ENCODE peak calls at places on chromosome 7, in nine cellular contexts. One of them, this sample, is unnamed.

GRCh38 chr7:156823441-156823840 is 69.5 kb downstream of the LMBR1 start:
- DNase-seq in vagina: no peak
- DNase-seq in body of pancreas: no peak
- DNase-seq in sigmoid colon: no peak
- DNase-seq in cardiac muscle cell: peak; percentile 22
- DNase-seq in AG04449: no peak
- DNase-seq in HFFc6: no peak
- DNase-seq in breast epithelium: no peak
- DNase-seq in chondrocyte: no peak
- DNase-seq in this sample: no peak

GRCh38 chr7:28573059-28573553 is 160.8 kb downstream of the CREB5 start:
- DNase-seq in vagina: no peak
- DNase-seq in body of pancreas: peak; percentile 72
- DNase-seq in sigmoid colon: no peak
- DNase-seq in cardiac muscle cell: peak; percentile 61
- DNase-seq in AG04449: no peak
- DNase-seq in HFFc6: no peak
- DNase-seq in breast epithelium: peak; percentile 45
- DNase-seq in chondrocyte: no peak
- DNase-seq in this sample: no peak

GRCh38 chr7:10205690-10206089 is 768.0 kb upstream of the PHF14 start:
- DNase-seq in vagina: no peak
- DNase-seq in body of pancreas: peak; percentile 42
- DNase-seq in sigmoid colon: no peak
- DNase-seq in cardiac muscle cell: no peak
- DNase-seq in AG04449: no peak
- DNase-seq in HFFc6: no peak
- DNase-seq in breast epithelium: no peak
- DNase-seq in chondrocyte: no peak
- DNase-seq in this sample: no peak

GRCh38 chr7:98434087-98434486 is 33.2 kb upstream of the BAIAP2L1 start:
- DNase-seq in vagina: no peak
- DNase-seq in body of pancreas: no peak
- DNase-seq in sigmoid colon: no peak
- DNase-seq in cardiac muscle cell: no peak
- DNase-seq in AG04449: no peak
- DNase-seq in HFFc6: no peak
- DNase-seq in breast epithelium: no peak
- DNase-seq in chondrocyte: no peak
- DNase-seq in this sample: no peak

GRCh38 chr7:94375713-94376112 is 19.0 kb upstream of the COL1A2 start:
- DNase-seq in vagina: no peak
- DNase-seq in body of pancreas: no peak
- DNase-seq in sigmoid colon: peak; percentile 69
- DNase-seq in cardiac muscle cell: peak; percentile 99
- DNase-seq in AG04449: peak; percentile 94
- DNase-seq in HFFc6: peak; percentile 96
- DNase-seq in breast epithelium: no peak
- DNase-seq in chondrocyte: no peak
- DNase-seq in this sample: no peak

GRCh38 chr7:117152213-117153007 is 170.4 kb downstream of the WNT2 start:
- DNase-seq in vagina: no peak
- DNase-seq in body of pancreas: no peak
- DNase-seq in sigmoid colon: no peak
- DNase-seq in cardiac muscle cell: no peak
- DNase-seq in AG04449: no peak
- DNase-seq in HFFc6: no peak
- DNase-seq in breast epithelium: no peak
- DNase-seq in chondrocyte: no peak
- DNase-seq in this sample: no peak

GRCh38 chr7:98288064-98288823 is 6.8 kb downstream of the BRI3 start:
- DNase-seq in vagina: no peak
- DNase-seq in body of pancreas: peak; percentile 75
- DNase-seq in sigmoid colon: no peak
- DNase-seq in cardiac muscle cell: no peak
- DNase-seq in AG04449: no peak
- DNase-seq in HFFc6: no peak
- DNase-seq in breast epithelium: no peak
- DNase-seq in chondrocyte: no peak
- DNase-seq in this sample: no peak

GRCh38 chr7:83799333-83799732 is 150.4 kb upstream of the SEMA3E start:
- DNase-seq in vagina: no peak
- DNase-seq in body of pancreas: no peak
- DNase-seq in sigmoid colon: no peak
- DNase-seq in cardiac muscle cell: no peak
- DNase-seq in AG04449: no peak
- DNase-seq in HFFc6: no peak
- DNase-seq in breast epithelium: no peak
- DNase-seq in chondrocyte: no peak
- DNase-seq in this sample: no peak

GRCh38 chr7:115208710-115209540 is 287.0 kb downstream of the MDFIC start:
- DNase-seq in vagina: no peak
- DNase-seq in body of pancreas: no peak
- DNase-seq in sigmoid colon: no peak
- DNase-seq in cardiac muscle cell: no peak
- DNase-seq in AG04449: no peak
- DNase-seq in HFFc6: no peak
- DNase-seq in breast epithelium: no peak
- DNase-seq in chondrocyte: no peak
- DNase-seq in this sample: no peak

GRCh38 chr7:105521027-105521730 is 892 bp downstream of the PUS7 start:
- DNase-seq in vagina: no peak
- DNase-seq in body of pancreas: peak; percentile 65
- DNase-seq in sigmoid colon: peak; percentile 78
- DNase-seq in cardiac muscle cell: peak; percentile 62
- DNase-seq in AG04449: no peak
- DNase-seq in HFFc6: peak; percentile 57
- DNase-seq in breast epithelium: no peak
- DNase-seq in chondrocyte: no peak
- DNase-seq in this sample: peak; percentile 65

GRCh38 chr7:76060842-76061241 is 12.9 kb downstream of the MDH2 start:
- DNase-seq in vagina: no peak
- DNase-seq in body of pancreas: peak; percentile 44
- DNase-seq in sigmoid colon: no peak
- DNase-seq in cardiac muscle cell: no peak
- DNase-seq in AG04449: no peak
- DNase-seq in HFFc6: no peak
- DNase-seq in breast epithelium: no peak
- DNase-seq in chondrocyte: no peak
- DNase-seq in this sample: no peak

GRCh38 chr7:16203065-16203464 is 218.3 kb downstream of the CRPPA start:
- DNase-seq in vagina: no peak
- DNase-seq in body of pancreas: no peak
- DNase-seq in sigmoid colon: no peak
- DNase-seq in cardiac muscle cell: no peak
- DNase-seq in AG04449: no peak
- DNase-seq in HFFc6: no peak
- DNase-seq in breast epithelium: no peak
- DNase-seq in chondrocyte: no peak
- DNase-seq in this sample: no peak

GRCh38 chr7:149224352-149224751 is 15.1 kb upstream of the ZNF212 start:
- DNase-seq in vagina: no peak
- DNase-seq in body of pancreas: no peak
- DNase-seq in sigmoid colon: no peak
- DNase-seq in cardiac muscle cell: no peak
- DNase-seq in AG04449: no peak
- DNase-seq in HFFc6: no peak
- DNase-seq in breast epithelium: no peak
- DNase-seq in chondrocyte: peak; percentile 92
- DNase-seq in this sample: no peak

GRCh38 chr7:18648849-18649758 is 153.6 kb downstream of the HDAC9 start:
- DNase-seq in vagina: no peak
- DNase-seq in body of pancreas: no peak
- DNase-seq in sigmoid colon: no peak
- DNase-seq in cardiac muscle cell: no peak
- DNase-seq in AG04449: no peak
- DNase-seq in HFFc6: no peak
- DNase-seq in breast epithelium: no peak
- DNase-seq in chondrocyte: no peak
- DNase-seq in this sample: no peak

GRCh38 chr7:142899661-142900060 is 14.1 kb upstream of the TRPV6 start:
- DNase-seq in vagina: peak; percentile 64
- DNase-seq in body of pancreas: no peak
- DNase-seq in sigmoid colon: no peak
- DNase-seq in cardiac muscle cell: no peak
- DNase-seq in AG04449: no peak
- DNase-seq in HFFc6: no peak
- DNase-seq in breast epithelium: no peak
- DNase-seq in chondrocyte: no peak
- DNase-seq in this sample: no peak

DNA sequence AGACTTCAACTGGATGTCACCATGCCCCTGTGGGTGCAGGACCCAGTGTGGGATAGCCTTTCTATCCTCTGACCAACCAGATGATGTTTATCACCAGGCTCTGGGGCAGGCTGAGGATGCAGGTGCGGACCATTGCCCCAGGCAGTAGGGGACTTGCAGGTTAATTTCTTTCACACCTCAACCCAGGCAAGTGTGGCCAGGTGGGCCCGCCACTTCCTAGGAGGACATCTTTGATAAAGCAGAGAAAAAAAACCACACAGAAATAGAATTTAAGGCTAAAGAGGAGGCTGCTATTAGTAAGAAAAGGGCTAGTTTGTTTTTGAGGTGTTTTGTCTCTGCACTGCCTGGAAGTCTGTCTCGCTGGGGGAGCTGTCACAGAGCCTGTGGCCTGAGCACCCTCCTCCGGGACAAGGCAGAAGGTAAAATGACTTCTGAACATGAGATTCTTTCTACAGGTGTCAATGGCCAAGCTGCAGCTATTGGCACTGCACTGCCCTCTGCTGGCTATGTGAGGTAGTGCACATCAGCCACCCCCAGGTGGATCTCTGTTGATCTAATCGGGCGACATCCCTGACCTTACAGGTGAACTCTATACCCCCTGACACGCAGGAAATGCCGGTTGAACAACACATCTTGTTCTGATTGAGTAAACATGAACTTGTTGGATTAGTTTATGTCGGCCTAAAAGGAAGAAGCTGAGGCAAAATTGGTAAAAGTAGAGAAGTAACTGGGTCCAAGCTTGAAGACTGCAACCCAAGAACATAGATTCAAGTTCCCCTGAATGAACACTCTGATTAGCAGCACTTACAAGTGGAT is 21.0 kb downstream of the UPP1 start:
- DNase-seq in vagina: no peak
- DNase-seq in body of pancreas: peak; percentile 89
- DNase-seq in sigmoid colon: peak; percentile 82
- DNase-seq in cardiac muscle cell: peak; percentile 46
- DNase-seq in AG04449: no peak
- DNase-seq in HFFc6: peak; percentile 31
- DNase-seq in breast epithelium: peak; percentile 68
- DNase-seq in chondrocyte: no peak
- DNase-seq in this sample: no peak
- TF ChIP-seq CTCF in vagina: peak; percentile 98
- TF ChIP-seq CTCF in body of pancreas: peak; percentile 95
- TF ChIP-seq CTCF in sigmoid colon: peak; percentile 95
- TF ChIP-seq CTCF in cardiac muscle cell: peak; percentile 94
- TF ChIP-seq CTCF in AG04449: peak; percentile 91
- TF ChIP-seq CTCF in HFFc6: peak; percentile 100
- TF ChIP-seq CTCF in breast epithelium: peak; percentile 99
- TF ChIP-seq CTCF in chondrocyte: peak; percentile 100
- TF ChIP-seq CTCF in this sample: peak; percentile 98

GRCh38 chr7:87926581-87927461 is 7.2 kb upstream of the ADAM22 start:
- DNase-seq in vagina: no peak
- DNase-seq in body of pancreas: no peak
- DNase-seq in sigmoid colon: no peak
- DNase-seq in cardiac muscle cell: peak; percentile 67
- DNase-seq in AG04449: no peak
- DNase-seq in HFFc6: no peak
- DNase-seq in breast epithelium: no peak
- DNase-seq in chondrocyte: no peak
- DNase-seq in this sample: no peak
- TF ChIP-seq CTCF in vagina: no peak
- TF ChIP-seq CTCF in body of pancreas: no peak
- TF ChIP-seq CTCF in sigmoid colon: no peak
- TF ChIP-seq CTCF in cardiac muscle cell: no peak
- TF ChIP-seq CTCF in AG04449: no peak
- TF ChIP-seq CTCF in HFFc6: no peak
- TF ChIP-seq CTCF in breast epithelium: no peak
- TF ChIP-seq CTCF in chondrocyte: no peak
- TF ChIP-seq CTCF in this sample: no peak

DNA sequence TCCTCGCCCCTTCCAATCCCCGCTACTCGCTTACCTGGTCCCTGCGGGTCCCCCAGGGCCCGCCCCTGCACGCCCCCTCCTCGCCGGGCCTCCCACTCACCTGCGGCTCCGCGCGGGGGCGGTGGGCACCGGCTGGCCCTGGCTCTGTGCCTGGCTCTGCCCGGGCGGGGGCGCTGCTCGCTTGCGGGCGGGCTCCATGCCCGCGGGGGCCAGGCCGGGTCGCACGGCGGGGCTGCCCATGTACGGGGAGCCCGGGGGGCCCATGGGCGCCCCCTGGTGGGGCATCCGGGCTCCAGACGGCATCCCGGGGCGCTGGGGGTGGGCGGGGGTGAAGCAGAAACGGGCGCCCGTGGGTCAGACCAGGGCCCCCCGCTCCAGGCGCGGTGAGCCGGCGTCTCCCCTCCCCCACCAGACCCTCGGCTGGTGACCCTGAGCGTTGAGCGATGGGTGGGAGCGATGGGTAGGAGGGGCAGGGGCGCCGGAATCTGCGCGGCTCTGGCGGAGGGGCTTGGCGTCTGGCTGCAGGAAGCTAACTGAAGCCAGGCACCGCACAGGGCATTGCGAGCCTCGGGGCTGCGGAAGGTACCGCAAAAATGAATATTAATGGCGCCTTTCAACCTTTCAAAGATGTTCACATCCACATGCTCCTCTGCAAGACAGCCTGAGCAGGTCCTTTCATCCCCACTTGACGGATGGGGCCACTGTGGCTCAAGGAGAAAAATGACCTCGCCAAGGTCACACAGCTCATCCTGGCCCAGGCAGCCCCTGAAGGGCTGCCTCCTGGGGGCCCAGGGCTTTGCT is 2.9 kb downstream of the SMARCD3 start:
- DNase-seq in vagina: no peak
- DNase-seq in body of pancreas: peak; percentile 61
- DNase-seq in sigmoid colon: no peak
- DNase-seq in cardiac muscle cell: no peak
- DNase-seq in AG04449: no peak
- DNase-seq in HFFc6: no peak
- DNase-seq in breast epithelium: no peak
- DNase-seq in chondrocyte: no peak
- DNase-seq in this sample: peak; percentile 47
- TF ChIP-seq CTCF in vagina: peak; percentile 71
- TF ChIP-seq CTCF in body of pancreas: peak; percentile 38
- TF ChIP-seq CTCF in sigmoid colon: peak; percentile 7
- TF ChIP-seq CTCF in cardiac muscle cell: peak; percentile 32
- TF ChIP-seq CTCF in AG04449: peak; percentile 63
- TF ChIP-seq CTCF in HFFc6: peak; percentile 89
- TF ChIP-seq CTCF in breast epithelium: no peak
- TF ChIP-seq CTCF in chondrocyte: peak; percentile 84
- TF ChIP-seq CTCF in this sample: peak; percentile 49

DNA sequence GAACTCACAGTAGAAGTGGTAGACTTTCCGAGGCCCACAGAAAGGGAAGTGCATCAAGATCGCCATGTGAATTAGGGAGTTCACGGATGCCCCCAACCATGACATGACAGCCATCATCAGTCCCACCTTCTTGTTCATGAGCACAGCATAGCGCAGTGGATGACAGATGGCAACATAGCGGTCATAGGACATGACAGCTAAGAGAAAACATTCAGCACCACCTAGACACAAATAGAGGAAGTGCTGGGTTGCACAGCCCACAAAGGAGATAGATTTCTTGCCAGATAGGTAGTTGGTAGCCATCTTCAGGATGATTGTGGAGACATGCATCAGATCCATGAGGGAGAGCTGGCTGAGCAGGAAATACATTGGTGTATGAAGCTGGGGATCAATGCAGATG is 342 bp downstream of the OR2AE1 start:
- DNase-seq in vagina: no peak
- DNase-seq in body of pancreas: no peak
- DNase-seq in sigmoid colon: no peak
- DNase-seq in cardiac muscle cell: no peak
- DNase-seq in AG04449: no peak
- DNase-seq in HFFc6: no peak
- DNase-seq in breast epithelium: no peak
- DNase-seq in chondrocyte: no peak
- DNase-seq in this sample: no peak
- TF ChIP-seq CTCF in vagina: no peak
- TF ChIP-seq CTCF in body of pancreas: no peak
- TF ChIP-seq CTCF in sigmoid colon: no peak
- TF ChIP-seq CTCF in cardiac muscle cell: no peak
- TF ChIP-seq CTCF in AG04449: no peak
- TF ChIP-seq CTCF in HFFc6: no peak
- TF ChIP-seq CTCF in breast epithelium: no peak
- TF ChIP-seq CTCF in chondrocyte: no peak
- TF ChIP-seq CTCF in this sample: no peak